ENCODE peak calls at places on chromosomes 4 and X, in four cellular contexts. X is WTC11, C is HepG2, I is K562. T is an unnamed sample.

GRCh38 chr4:146247356-146247755 is 33.0 kb downstream of the REELD1 start:
- DNase-seq in X (no peak), C (no peak), I (no peak), T (no peak)

GRCh38 chr4:41957634-41958033 is 22.4 kb downstream of the TMEM33 start:
- DNase-seq in X (no peak), C (peak), I (peak), T (peak)

GRCh38 chr4:75708218-75708691 is 16.1 kb upstream of the USO1 start:
- DNase-seq in X (peak), C (peak), I (no peak), T (no peak)

GRCh38 chr4:91089194-91089593 is 962.0 kb downstream of the CCSER1 start:
- DNase-seq in X (no peak), C (no peak), I (no peak), T (no peak)

GRCh38 chr4:188971125-188971524 is 831.9 kb downstream of the TRIML1 start:
- DNase-seq in X (no peak), C (no peak), I (no peak), T (no peak)

GRCh38 chr4:16027626-16028025 is 56.2 kb downstream of the PROM1 start:
- DNase-seq in X (no peak), C (no peak), I (no peak), T (no peak)

GRCh38 chr4:7808752-7809151 is 130.9 kb downstream of the AFAP1 start:
- DNase-seq in X (no peak), C (no peak), I (no peak), T (no peak)

GRCh38 chr4:113012776-113013175 is 36.7 kb upstream of the ANK2 start:
- DNase-seq in X (no peak), C (no peak), I (no peak), T (no peak)

GRCh38 chr4:100081511-100081910 is 108.8 kb downstream of the DDIT4L start:
- DNase-seq in X (no peak), C (no peak), I (no peak), T (no peak)

GRCh38 chrX:6228720-6229119 is at the start of gene NLGN4X:
- DNase-seq in X (peak), C (no peak), I (no peak), T (no peak)

GRCh38 chr4:146283758-146284651 is 69.7 kb downstream of the REELD1 start:
- DNase-seq in X (no peak), C (no peak), I (no peak), T (no peak)

GRCh38 chr4:4521069-4521468 is 20.8 kb downstream of the STX18 start:
- DNase-seq in X (peak), C (no peak), I (no peak), T (no peak)

GRCh38 chr4:75672461-75673026 is 667 bp downstream of the G3BP2 start:
- DNase-seq in X (peak), C (peak), I (peak), T (peak)

GRCh38 chr4:25133132-25133531 is 27.1 kb downstream of the SEPSECS start:
- DNase-seq in X (no peak), C (peak), I (no peak), T (no peak)

GRCh38 chr4:19727141-19727540 is 524.6 kb upstream of the SLIT2 start:
- DNase-seq in X (no peak), C (no peak), I (no peak), T (no peak)

GRCh38 chr4:183348136-183348535 is 25.9 kb upstream of the CLDN24 start:
- DNase-seq in X (no peak), C (no peak), I (no peak), T (no peak)

GRCh38 chrX:103726477-103726876 is 15.8 kb downstream of the TMEM31 start:
- DNase-seq in X (no peak), C (no peak), I (no peak), T (no peak)

GRCh38 chr4:83889802-83890201 is 353.9 kb downstream of the GPAT3 start:
- DNase-seq in X (no peak), C (no peak), I (no peak), T (no peak)

GRCh38 chr4:16967722-16968121 is 69.3 kb upstream of the LDB2 start:
- DNase-seq in X (no peak), C (no peak), I (no peak), T (no peak)

GRCh38 chr4:127685292-127685691 is 44.9 kb upstream of the SLC25A31 start:
- DNase-seq in X (no peak), C (peak), I (no peak), T (no peak)

GRCh38 chr4:143407475-143407874 is 70.8 kb downstream of the GAB1 start:
- DNase-seq in X (no peak), C (no peak), I (no peak), T (no peak)

GRCh38 chr4:83074086-83074704 is 39.2 kb downstream of the COPS4 start:
- DNase-seq in X (no peak), C (peak), I (peak), T (peak)

GRCh38 chr4:173420324-173420752 is 21.4 kb upstream of the SCRG1 start:
- DNase-seq in X (no peak), C (peak), I (peak), T (peak)

GRCh38 chr4:40992472-40993298 is 221.7 kb downstream of the APBB2 start:
- DNase-seq in X (no peak), C (no peak), I (no peak), T (no peak)

GRCh38 chr4:136931771-136932170 is 600.5 kb downstream of the PCDH18 start:
- DNase-seq in X (no peak), C (no peak), I (no peak), T (no peak)

GRCh38 chr4:125961626-125962025 is 646.9 kb downstream of the FAT4 start:
- DNase-seq in X (no peak), C (no peak), I (no peak), T (no peak)

GRCh38 chr4:133866328-133866699 is 335.3 kb downstream of the PABPC4L start:
- DNase-seq in X (no peak), C (no peak), I (no peak), T (no peak)

GRCh38 chrX:101619336-101619735 is 1.5 kb upstream of the ARMCX6 start:
- DNase-seq in X (peak), C (peak), I (peak), T (peak)

GRCh38 chr4:153222790-153223417 is 18.7 kb downstream of the TRIM2 start:
- DNase-seq in X (peak), C (no peak), I (no peak), T (peak)

GRCh38 chrX:37993857-37994619 is 12.3 kb upstream of the SYTL5 start:
- DNase-seq in X (peak), C (peak), I (peak), T (no peak)

GRCh38 chrX:39835776-39836175 is 262.0 kb downstream of the BCOR start:
- DNase-seq in X (no peak), C (no peak), I (no peak), T (no peak)

GRCh38 chrX:39836802-39837420 is 260.8 kb downstream of the BCOR start:
- DNase-seq in X (no peak), C (no peak), I (no peak), T (no peak)

GRCh38 chrX:39835241-39835640 is 262.5 kb downstream of the BCOR start:
- DNase-seq in X (no peak), C (no peak), I (no peak), T (no peak)

GRCh38 chrX:39839371-39839770 is 258.4 kb downstream of the BCOR start:
- DNase-seq in X (peak), C (no peak), I (no peak), T (no peak)

DNA sequence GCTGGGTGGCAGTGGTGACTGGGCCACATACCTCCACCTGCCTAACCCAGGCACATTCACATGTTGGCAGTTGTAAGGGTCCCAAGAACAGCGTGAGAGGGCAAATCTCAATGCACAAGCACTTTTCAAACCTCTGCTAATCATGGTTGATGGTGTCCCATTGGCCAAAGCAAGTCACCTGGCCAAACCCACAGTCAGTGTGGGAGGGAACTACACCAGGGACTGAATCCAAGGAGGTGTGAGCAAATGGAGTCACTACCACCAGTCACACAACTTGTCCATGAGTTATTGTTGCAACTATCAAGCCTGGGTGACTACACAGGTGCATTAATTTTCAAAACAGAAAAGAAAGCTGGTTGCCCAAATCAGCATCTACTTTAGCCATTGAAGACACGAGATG is 260.1 kb downstream of the BCOR start:
- DNase-seq in X (no peak), C (no peak), I (no peak), T (no peak)
- TF ChIP-seq ELF4 in X (no peak), C (no peak), I (no peak), T (no peak)

GRCh38 chr4:30744386-30744785 is 24.2 kb downstream of the PCDH7 start:
- DNase-seq in X (no peak), C (no peak), I (no peak), T (no peak)

GRCh38 chr4:30744957-30745640 is 24.9 kb downstream of the PCDH7 start:
- DNase-seq in X (no peak), C (no peak), I (no peak), T (no peak)

GRCh38 chr4:30746735-30747134 is 26.6 kb downstream of the PCDH7 start:
- DNase-seq in X (no peak), C (no peak), I (no peak), T (no peak)

GRCh38 chr4:30743897-30744296 is 23.7 kb downstream of the PCDH7 start:
- DNase-seq in X (no peak), C (no peak), I (no peak), T (no peak)
- TF ChIP-seq ELF4 in X (no peak), C (no peak), I (no peak), T (no peak)

GRCh38 chrX:65451663-65452062 is 82.9 kb downstream of the LAS1L start:
- DNase-seq in X (no peak), C (peak), I (peak), T (peak)
- TF ChIP-seq ELF4 in X (no peak), C (no peak), I (no peak), T (no peak)

GRCh38 chr4:61831987-61832386 is 631.9 kb downstream of the ADGRL3 start:
- DNase-seq in X (no peak), C (no peak), I (no peak), T (no peak)
- TF ChIP-seq ELF4 in X (no peak), C (no peak), I (no peak), T (no peak)